ENCODE peak calls at places on chromosomes 11 and 22, in four cellular contexts. G is T-cell, C is amniotic stem cell, V is neural progenitor cell. D is an unnamed sample.

GRCh38 chr22:48084749-48085090 is 1322.3 kb downstream of the TBC1D22A start:
- DNase-seq in C (no peak), G (no peak), V (no peak), D (no peak)

GRCh38 chr22:19766506-19767426 is 6.2 kb downstream of the TBX1 start:
- DNase-seq in V (peak), C (no peak), G (no peak), D (no peak)

GRCh38 chr11:116384876-116385275 is 387.9 kb downstream of the BUD13 start:
- DNase-seq in V (no peak), C (no peak), G (no peak), D (no peak)

GRCh38 chr22:36185828-36186624 is 15.6 kb downstream of the APOL4 start:
- DNase-seq in V (no peak), C (no peak), G (no peak), D (no peak)

GRCh38 chr11:44564653-44565007 is 833 bp upstream of the CD82 start:
- DNase-seq in V (no peak), G (no peak), C (peak), D (peak)

GRCh38 chr11:124114942-124115781 is at the start of gene VWA5A:
- DNase-seq in V (peak), C (peak), G (peak), D (peak)

GRCh38 chr11:115698243-115698642 is 194.0 kb upstream of the CADM1 start:
- DNase-seq in G (no peak), C (no peak), V (no peak), D (no peak)

GRCh38 chr11:61157743-61158142 is 3.5 kb downstream of the VPS37C start:
- DNase-seq in V (no peak), C (no peak), G (no peak), D (no peak)

GRCh38 chr11:69113226-69113625 is 42.5 kb upstream of the SMIM38 start:
- DNase-seq in C (no peak), G (no peak), V (no peak), D (no peak)

GRCh38 chr11:114322934-114323333 is 26.7 kb downstream of the NNMT start:
- DNase-seq in G (no peak), C (no peak), V (no peak), D (no peak)

GRCh38 chr11:12625438-12626071 is 48.7 kb upstream of the TEAD1 start:
- DNase-seq in V (no peak), G (no peak), C (peak), D (peak)